ENCODE peak calls at places on chromosomes 4 and X, in four cellular contexts. O is left ventricle myocardium inferior, I is Panc1, F is ovary. P is an unnamed sample.

GRCh38 chrX:155046129-155046810 is 19.6 kb downstream of the FUNDC2 start:
- DNase-seq in O (no peak), I (no peak), F (no peak), P (no peak)

GRCh38 chrX:129808163-129808828 is 28.5 kb downstream of the SASH3 start:
- DNase-seq in O (no peak), I (no peak), F (no peak), P (no peak)

GRCh38 chrX:6238576-6238975 is 9.9 kb upstream of the NLGN4X start:
- DNase-seq in O (no peak), I (no peak), F (no peak), P (no peak)

GRCh38 chrX:154546354-154547244 is at the start of gene G6PD:
- DNase-seq in O (peak; percentile 74), I (no peak), F (no peak), P (no peak)

GRCh38 chrX:147803948-147804347 is 107.8 kb upstream of the FMR1 start:
- DNase-seq in O (no peak), I (no peak), F (no peak), P (no peak)

GRCh38 chrX:101347859-101348451 is 587 bp downstream of the TIMM8A start:
- DNase-seq in O (no peak), I (no peak), F (no peak), P (peak; percentile 38)

GRCh38 chr4:30716671-30717207 is 3.4 kb upstream of the PCDH7 start:
- DNase-seq in O (no peak), I (no peak), F (no peak), P (no peak)

GRCh38 chr4:8400641-8401325 is 39.7 kb downstream of the ACOX3 start:
- DNase-seq in O (no peak), I (no peak), F (no peak), P (no peak)

GRCh38 chr4:87363552-87363951 is 27.4 kb downstream of the HSD17B11 start:
- DNase-seq in O (no peak), I (no peak), F (no peak), P (no peak)

GRCh38 chr4:137694138-137694537 is 161.8 kb upstream of the PCDH18 start:
- DNase-seq in O (peak; percentile 37), I (no peak), F (peak; percentile 27), P (no peak)

GRCh38 chr4:68904786-68905185 is 46.8 kb downstream of the UGT2A3 start:
- DNase-seq in O (no peak), I (no peak), F (no peak), P (no peak)

GRCh38 chr4:139099366-139099982 is 77.5 kb downstream of the ELF2 start:
- DNase-seq in O (peak; percentile 43), I (peak; percentile 63), F (peak; percentile 65), P (peak; percentile 74)

GRCh38 chrX:44035576-44035975 is 62.4 kb upstream of the NDP start:
- DNase-seq in O (no peak), I (no peak), F (no peak), P (no peak)

GRCh38 chrX:13828392-13828791 is 11.5 kb upstream of the GPM6B start:
- DNase-seq in O (no peak), I (no peak), F (no peak), P (no peak)

GRCh38 chrX:31219174-31219573 is 147.3 kb upstream of the FTHL17 start:
- DNase-seq in O (no peak), I (no peak), F (no peak), P (no peak)

GRCh38 chr4:65738134-65738533 is 67.8 kb upstream of the EPHA5 start:
- DNase-seq in O (no peak), I (no peak), F (no peak), P (no peak)

GRCh38 chr4:156889616-156890594 is 81.7 kb downstream of the PDGFC start:
- DNase-seq in O (peak; percentile 37), I (no peak), F (no peak), P (peak; percentile 54)

GRCh38 chr4:119501740-119502139 is 126.9 kb downstream of the PDE5A start:
- DNase-seq in O (no peak), I (no peak), F (no peak), P (no peak)

GRCh38 chrX:110914281-110914680 is 118.7 kb upstream of the CHRDL1 start:
- DNase-seq in O (no peak), I (no peak), F (no peak), P (no peak)
- H3K4me3 ChIP-seq in O (no peak overlapping the region), I (no peak overlapping the region), F (no peak overlapping the region), P (no peak overlapping the region)

DNA sequence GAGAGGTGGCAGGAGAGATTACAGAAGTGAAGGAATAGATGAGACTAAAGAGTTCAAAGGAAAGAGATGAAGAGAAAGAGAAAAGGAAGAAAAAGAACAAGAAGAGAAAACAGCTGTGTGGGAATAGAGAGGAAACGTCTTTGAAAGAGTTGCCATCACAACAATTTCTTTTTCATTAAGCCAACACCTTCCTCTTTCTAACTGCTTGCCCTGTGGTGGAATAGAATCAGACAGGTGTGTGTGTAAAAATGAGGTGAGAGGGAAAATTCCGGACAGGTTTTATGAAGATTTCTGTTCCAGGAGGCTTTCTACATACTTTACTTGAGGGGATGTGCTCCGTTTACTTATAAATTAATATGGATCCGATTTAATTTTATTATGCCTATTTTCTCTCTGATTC is 28.8 kb downstream of the DTHD1 start:
- DNase-seq in O (no peak), I (no peak), F (no peak), P (no peak)
- H3K4me1 ChIP-seq in O (no peaks in the 10 kb centered on the region), I (no peaks in the 10 kb centered on the region), F (no peaks in the 10 kb centered on the region), P (no peaks in the 10 kb centered on the region)

DNA sequence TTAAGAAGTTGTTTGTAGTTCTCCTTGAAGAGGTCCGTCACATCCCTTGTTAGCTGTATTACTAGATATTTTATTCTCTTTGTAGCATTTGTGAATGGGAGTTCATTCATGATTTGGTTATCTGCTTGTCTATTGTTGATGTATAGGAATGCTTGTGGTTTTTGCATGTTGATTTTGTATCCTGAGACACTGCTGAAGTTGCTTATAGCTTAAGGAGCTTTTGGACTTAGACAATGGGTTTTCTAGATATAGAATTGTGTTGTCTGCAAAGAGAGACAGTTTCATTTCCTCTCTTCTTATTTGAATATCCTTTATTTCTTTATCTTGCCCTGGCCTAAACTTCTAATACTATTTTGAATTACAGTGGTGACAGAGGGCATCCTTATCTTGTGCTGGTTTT is 52.1 kb upstream of the GRID2 start:
- DNase-seq in O (no peak), I (no peak), F (no peak), P (no peak)
- H3K9me3 ChIP-seq in O (peaks cover 46% of the 10 kb centered on the region), I (no peaks in the 10 kb centered on the region), F (no peaks in the 10 kb centered on the region), P (no peaks in the 10 kb centered on the region)

DNA sequence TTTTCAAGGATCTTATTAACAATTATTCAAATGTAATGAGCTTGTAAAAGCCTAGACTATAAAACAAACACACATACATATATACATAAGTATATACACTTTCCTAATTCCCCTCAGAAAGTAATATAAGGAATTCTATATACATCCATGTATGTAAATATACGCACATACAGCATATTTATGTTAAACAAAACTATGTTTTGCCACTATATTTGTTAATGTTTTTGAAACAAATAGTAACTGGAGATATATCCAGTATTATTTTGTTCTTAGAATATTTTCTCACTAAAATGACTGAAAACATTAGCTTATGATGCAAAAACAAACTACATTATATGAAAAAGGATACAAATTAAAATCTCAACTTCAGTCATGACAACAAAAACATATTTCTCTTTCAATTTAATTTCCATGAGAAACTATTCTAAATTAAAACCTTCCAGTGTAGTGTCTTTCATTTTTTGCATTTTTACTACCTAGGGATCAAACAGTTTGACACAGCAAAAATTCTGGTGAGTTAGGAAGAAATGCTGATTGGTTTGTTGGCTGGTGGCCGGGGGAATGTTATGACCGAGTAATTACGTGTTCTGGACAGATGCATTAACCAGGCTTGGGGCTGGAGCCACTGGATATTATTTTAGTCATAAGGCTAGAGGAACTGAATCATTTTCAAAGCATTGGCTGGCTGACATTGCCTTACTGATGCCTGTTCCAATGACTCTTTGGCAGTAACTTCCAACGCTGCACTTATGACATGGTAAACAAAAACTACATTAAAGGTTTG is 84.9 kb downstream of the FBXO8 start:
- DNase-seq in O (no peak), I (peak; percentile 81), F (no peak), P (no peak)
- H3K4me3 ChIP-seq in O (no peak overlapping the region), I (no peak overlapping the region), F (no peak overlapping the region), P (no peak overlapping the region)

GRCh38 chr4:79996950-79997349 is 76.1 kb downstream of the ANTXR2 start:
- DNase-seq in O (no peak), I (no peak), F (no peak), P (no peak)
- H3K4me1 ChIP-seq in O (peaks cover 12% of the 10 kb centered on the region), I (no peaks in the 10 kb centered on the region), F (no peaks in the 10 kb centered on the region), P (no peaks in the 10 kb centered on the region)

DNA sequence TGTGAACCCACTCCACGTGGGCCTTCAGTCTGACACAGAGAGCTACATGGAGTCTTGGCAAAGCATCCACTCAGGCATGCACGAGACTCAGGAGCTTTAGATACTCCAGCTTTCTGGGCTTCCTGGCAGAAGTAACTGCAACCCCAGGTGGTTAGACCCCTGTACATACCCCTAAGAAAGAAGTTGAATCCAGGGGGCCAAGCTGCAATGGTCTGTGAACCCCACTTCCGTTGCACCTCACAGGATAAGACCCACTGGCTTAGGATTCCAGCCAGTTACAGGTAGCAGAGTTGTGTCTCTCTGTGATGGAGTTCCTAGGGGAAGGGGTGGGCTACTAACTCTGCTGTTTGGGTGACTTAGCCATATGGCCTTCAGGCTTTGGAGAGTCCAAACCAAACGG is 21.4 kb upstream of the FAAH2 start:
- DNase-seq in O (no peak), I (no peak), F (no peak), P (no peak)
- H3K9me3 ChIP-seq in O (peaks cover 21% of the 10 kb centered on the region), I (no peaks in the 10 kb centered on the region), F (no peaks in the 10 kb centered on the region), P (no peaks in the 10 kb centered on the region)

DNA sequence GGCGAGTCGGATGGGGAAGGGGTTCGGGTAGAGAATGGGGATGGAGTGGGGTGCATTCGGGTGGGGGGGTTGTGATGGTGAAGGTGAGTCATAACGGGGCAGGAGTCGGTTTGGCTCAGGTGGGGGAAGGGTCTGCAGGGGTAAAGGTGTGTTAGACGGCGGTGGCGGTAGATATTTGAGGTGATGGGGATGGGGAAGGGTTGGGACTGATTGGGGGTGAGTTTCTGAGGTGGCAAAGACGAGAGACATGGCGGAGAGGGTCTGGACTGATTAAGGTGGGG is 738 bp downstream of the SYP start:
- DNase-seq in O (no peak), I (no peak), F (no peak), P (no peak)
- H3K4me3 ChIP-seq in O (no peak overlapping the region), I (peak overlapping the region; percentile 53), F (no peak overlapping the region), P (no peak overlapping the region)

GRCh38 chr4:98290511-98290910 is 29.3 kb downstream of the RAP1GDS1 start:
- DNase-seq in O (no peak), I (no peak), F (no peak), P (no peak)
- H3K4me1 ChIP-seq in O (peaks cover 43% of the 10 kb centered on the region), I (no peaks in the 10 kb centered on the region), F (no peaks in the 10 kb centered on the region), P (no peaks in the 10 kb centered on the region)

P was measured in right lobe of liver.